ENCODE peak calls at places on chromosome 7, in seven cellular contexts. One of them, this sample, is unnamed. For H3K4me1, the result is how much of the 10 kb centered on the place peaks cover.

GRCh38 chr7:142153400-142153799 is 41.9 kb downstream of the MGAM2 start:
- DNase-seq in heart left ventricle: no peak
- DNase-seq in Peyer's patch: no peak
- DNase-seq in IMR-90: no peak
- DNase-seq in A549: peak
- DNase-seq in GM12878: no peak
- DNase-seq in stomach: peak
- DNase-seq in this sample: peak

GRCh38 chr7:1567082-1567771 is 2.6 kb downstream of the PSMG3 start:
- DNase-seq in GM12878: no peak
- DNase-seq in stomach: peak
- DNase-seq in A549: peak
- DNase-seq in IMR-90: peak
- DNase-seq in heart left ventricle: no peak
- DNase-seq in Peyer's patch: no peak
- DNase-seq in this sample: no peak

GRCh38 chr7:119254741-119255140 is 1018.2 kb upstream of the KCND2 start:
- DNase-seq in A549: no peak
- DNase-seq in Peyer's patch: no peak
- DNase-seq in GM12878: no peak
- DNase-seq in stomach: no peak
- DNase-seq in IMR-90: no peak
- DNase-seq in heart left ventricle: no peak
- DNase-seq in this sample: no peak

GRCh38 chr7:128137096-128137655 is 103.9 kb upstream of the LEP start:
- DNase-seq in Peyer's patch: no peak
- DNase-seq in A549: no peak
- DNase-seq in GM12878: no peak
- DNase-seq in IMR-90: peak
- DNase-seq in heart left ventricle: no peak
- DNase-seq in stomach: no peak
- DNase-seq in this sample: no peak

GRCh38 chr7:133369130-133369529 is 116.3 kb downstream of the EXOC4 start:
- DNase-seq in IMR-90: peak
- DNase-seq in GM12878: no peak
- DNase-seq in heart left ventricle: no peak
- DNase-seq in Peyer's patch: no peak
- DNase-seq in stomach: no peak
- DNase-seq in A549: no peak
- DNase-seq in this sample: no peak

GRCh38 chr7:155257482-155258232 is 40.0 kb upstream of the INSIG1 start:
- DNase-seq in IMR-90: no peak
- DNase-seq in heart left ventricle: peak
- DNase-seq in GM12878: no peak
- DNase-seq in A549: no peak
- DNase-seq in stomach: peak
- DNase-seq in Peyer's patch: no peak
- DNase-seq in this sample: peak

GRCh38 chr7:134421998-134422397 is 36.9 kb downstream of the AKR1B1 start:
- DNase-seq in A549: peak
- DNase-seq in stomach: no peak
- DNase-seq in IMR-90: no peak
- DNase-seq in heart left ventricle: no peak
- DNase-seq in GM12878: no peak
- DNase-seq in Peyer's patch: no peak
- DNase-seq in this sample: no peak

GRCh38 chr7:3106353-3106752 is 62.7 kb upstream of the CARD11 start:
- DNase-seq in IMR-90: no peak
- DNase-seq in stomach: peak
- DNase-seq in GM12878: no peak
- DNase-seq in Peyer's patch: no peak
- DNase-seq in heart left ventricle: no peak
- DNase-seq in A549: no peak
- DNase-seq in this sample: peak

GRCh38 chr7:75776295-75776971 is 4.4 kb upstream of the CCL26 start:
- DNase-seq in stomach: no peak
- DNase-seq in Peyer's patch: no peak
- DNase-seq in A549: peak
- DNase-seq in IMR-90: peak
- DNase-seq in GM12878: peak
- DNase-seq in heart left ventricle: no peak
- DNase-seq in this sample: no peak

GRCh38 chr7:78134256-78134655 is 335.7 kb downstream of the PHTF2 start:
- DNase-seq in GM12878: no peak
- DNase-seq in A549: peak
- DNase-seq in stomach: no peak
- DNase-seq in Peyer's patch: no peak
- DNase-seq in heart left ventricle: no peak
- DNase-seq in IMR-90: peak
- DNase-seq in this sample: no peak

GRCh38 chr7:20519641-20520040 is 95.8 kb upstream of the ABCB5 start:
- DNase-seq in heart left ventricle: no peak
- DNase-seq in A549: no peak
- DNase-seq in GM12878: no peak
- DNase-seq in IMR-90: no peak
- DNase-seq in Peyer's patch: no peak
- DNase-seq in stomach: no peak
- DNase-seq in this sample: no peak

GRCh38 chr7:35716038-35716803 is 21.3 kb upstream of the HERPUD2 start:
- DNase-seq in GM12878: no peak
- DNase-seq in A549: no peak
- DNase-seq in stomach: peak
- DNase-seq in heart left ventricle: peak
- DNase-seq in Peyer's patch: no peak
- DNase-seq in IMR-90: peak
- DNase-seq in this sample: peak

GRCh38 chr7:156823441-156823840 is 69.5 kb downstream of the LMBR1 start:
- DNase-seq in heart left ventricle: no peak
- DNase-seq in IMR-90: no peak
- DNase-seq in stomach: no peak
- DNase-seq in GM12878: no peak
- DNase-seq in Peyer's patch: no peak
- DNase-seq in A549: no peak
- DNase-seq in this sample: no peak

GRCh38 chr7:30848121-30848855 is 63.4 kb upstream of the AQP1 start:
- DNase-seq in stomach: no peak
- DNase-seq in GM12878: no peak
- DNase-seq in heart left ventricle: no peak
- DNase-seq in IMR-90: no peak
- DNase-seq in A549: no peak
- DNase-seq in Peyer's patch: no peak
- DNase-seq in this sample: no peak

GRCh38 chr7:67716729-67717128 is 720.1 kb downstream of the TYW1 start:
- DNase-seq in IMR-90: no peak
- DNase-seq in GM12878: no peak
- DNase-seq in A549: peak
- DNase-seq in Peyer's patch: no peak
- DNase-seq in heart left ventricle: no peak
- DNase-seq in stomach: no peak
- DNase-seq in this sample: no peak

GRCh38 chr7:114085313-114085591 is 166.4 kb upstream of the PPP1R3A start:
- DNase-seq in Peyer's patch: no peak
- DNase-seq in GM12878: no peak
- DNase-seq in stomach: no peak
- DNase-seq in A549: no peak
- DNase-seq in heart left ventricle: no peak
- DNase-seq in IMR-90: no peak
- DNase-seq in this sample: no peak

GRCh38 chr7:114086491-114086905 is 167.7 kb upstream of the PPP1R3A start:
- DNase-seq in A549: no peak
- DNase-seq in Peyer's patch: no peak
- DNase-seq in stomach: peak
- DNase-seq in heart left ventricle: peak
- DNase-seq in IMR-90: no peak
- DNase-seq in GM12878: no peak
- DNase-seq in this sample: peak

GRCh38 chr7:114084381-114085312 is 165.8 kb upstream of the PPP1R3A start:
- DNase-seq in Peyer's patch: no peak
- DNase-seq in IMR-90: no peak
- DNase-seq in heart left ventricle: peak
- DNase-seq in GM12878: no peak
- DNase-seq in stomach: peak
- DNase-seq in A549: no peak
- DNase-seq in this sample: peak

GRCh38 chr7:114086906-114087651 is 168.3 kb upstream of the PPP1R3A start:
- DNase-seq in IMR-90: peak
- DNase-seq in Peyer's patch: no peak
- DNase-seq in GM12878: no peak
- DNase-seq in heart left ventricle: peak
- DNase-seq in A549: no peak
- DNase-seq in stomach: no peak
- DNase-seq in this sample: peak

DNA sequence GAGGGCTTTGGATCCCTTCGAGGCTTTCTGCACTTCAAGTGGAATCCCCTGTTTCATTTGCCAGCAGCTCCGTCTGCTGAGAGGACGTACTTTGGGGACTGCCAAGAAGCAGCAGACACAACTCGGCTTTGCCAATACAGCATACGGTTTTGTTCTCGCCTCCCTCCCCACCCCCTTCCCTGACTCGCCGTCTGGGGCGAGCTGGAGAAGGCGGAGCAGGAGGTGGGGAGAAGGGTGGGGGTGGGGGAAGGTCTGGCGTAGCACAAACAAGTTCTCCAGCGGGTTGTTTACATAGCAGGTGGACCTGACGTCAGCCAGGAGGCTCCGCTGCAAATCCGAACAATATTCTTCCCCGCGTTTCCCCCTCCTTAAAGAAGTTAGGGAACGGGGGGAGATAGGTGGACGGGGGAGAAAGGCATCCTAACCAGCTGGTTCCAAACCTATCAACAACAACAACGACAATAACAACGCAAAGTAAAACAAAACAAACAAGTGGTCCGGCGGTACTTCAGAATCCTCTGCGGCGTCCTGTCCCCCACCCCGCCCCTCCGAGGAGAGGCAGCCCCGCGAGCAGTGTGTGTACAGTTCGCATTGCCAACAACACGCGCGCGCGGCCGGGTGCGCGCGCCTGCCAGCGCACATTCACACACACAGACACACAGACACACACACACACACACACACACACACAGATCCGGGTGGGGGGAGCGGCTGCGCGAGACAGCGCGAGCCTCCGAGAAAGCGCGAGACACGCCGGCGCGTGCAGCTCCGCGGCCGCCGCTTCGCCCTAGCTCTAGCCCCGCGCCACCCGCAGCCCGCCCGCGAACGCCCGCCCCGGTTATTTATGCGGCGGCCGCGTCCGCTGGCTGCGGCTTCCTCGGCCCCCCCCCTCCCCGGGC is 167.0 kb upstream of the PPP1R3A start:
- DNase-seq in stomach: peak
- DNase-seq in heart left ventricle: peak
- DNase-seq in A549: peak
- DNase-seq in IMR-90: peak
- DNase-seq in GM12878: no peak
- DNase-seq in Peyer's patch: no peak
- DNase-seq in this sample: peak
- TF ChIP-seq POLR2A in stomach: no peak
- TF ChIP-seq POLR2A in heart left ventricle: no peak
- TF ChIP-seq POLR2A in A549: no peak
- TF ChIP-seq POLR2A in IMR-90: no peak
- TF ChIP-seq POLR2A in GM12878: no peak
- TF ChIP-seq POLR2A in Peyer's patch: peak
- TF ChIP-seq POLR2A in this sample: peak

GRCh38 chr7:64180989-64181388 is 26.0 kb upstream of the ZNF735 start:
- DNase-seq in stomach: no peak
- DNase-seq in heart left ventricle: no peak
- DNase-seq in A549: peak
- DNase-seq in IMR-90: no peak
- DNase-seq in Peyer's patch: no peak
- DNase-seq in GM12878: no peak
- DNase-seq in this sample: no peak
- TF ChIP-seq CTCF in stomach: no peak
- TF ChIP-seq CTCF in heart left ventricle: no peak
- TF ChIP-seq CTCF in A549: no peak
- TF ChIP-seq CTCF in IMR-90: peak
- TF ChIP-seq CTCF in Peyer's patch: no peak
- TF ChIP-seq CTCF in GM12878: no peak
- TF ChIP-seq CTCF in this sample: no peak

DNA sequence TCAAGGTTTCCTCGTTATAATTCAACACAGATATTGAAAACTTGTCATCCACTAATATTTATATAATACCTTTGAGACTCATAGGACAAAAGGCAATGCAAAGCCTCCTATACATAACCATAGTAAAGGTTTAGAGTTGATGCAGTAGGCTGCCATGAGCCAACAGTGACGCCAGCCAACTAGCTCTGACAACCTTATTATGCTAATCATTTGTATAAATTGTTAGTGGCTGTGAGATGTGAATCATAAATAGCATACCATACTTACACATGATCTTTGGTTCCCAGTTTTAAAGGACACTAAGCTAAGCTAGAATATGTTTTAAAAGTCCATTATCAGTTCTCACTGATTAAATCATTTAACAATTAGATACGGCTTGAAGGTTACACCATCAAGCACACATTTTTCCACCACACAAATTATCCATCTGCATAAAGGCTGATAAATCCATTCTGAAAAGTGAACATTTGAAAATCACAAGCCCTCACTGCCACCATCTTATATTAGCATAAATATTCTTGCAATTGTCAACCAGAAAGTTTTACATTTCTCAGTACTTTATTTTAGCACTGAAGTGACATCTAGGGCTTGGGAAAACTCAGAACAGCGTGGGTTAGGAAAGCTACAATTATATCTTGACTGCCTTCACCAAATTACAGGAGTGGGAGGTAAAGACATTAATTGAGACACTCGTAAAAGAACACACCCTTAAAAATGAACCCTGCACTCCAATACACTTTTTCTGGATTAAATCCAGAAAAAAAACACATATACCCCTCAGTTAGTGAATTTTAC is 30.7 kb downstream of the COA1 start:
- DNase-seq in IMR-90: peak
- DNase-seq in Peyer's patch: no peak
- DNase-seq in heart left ventricle: no peak
- DNase-seq in stomach: no peak
- DNase-seq in A549: no peak
- DNase-seq in GM12878: no peak
- DNase-seq in this sample: no peak
- H3K4me1 ChIP-seq in IMR-90: under half
- H3K4me1 ChIP-seq in Peyer's patch: under half
- H3K4me1 ChIP-seq in heart left ventricle: under half
- H3K4me1 ChIP-seq in stomach: under half
- H3K4me1 ChIP-seq in A549: half or more
- H3K4me1 ChIP-seq in GM12878: under half
- H3K4me1 ChIP-seq in this sample: under half

DNA sequence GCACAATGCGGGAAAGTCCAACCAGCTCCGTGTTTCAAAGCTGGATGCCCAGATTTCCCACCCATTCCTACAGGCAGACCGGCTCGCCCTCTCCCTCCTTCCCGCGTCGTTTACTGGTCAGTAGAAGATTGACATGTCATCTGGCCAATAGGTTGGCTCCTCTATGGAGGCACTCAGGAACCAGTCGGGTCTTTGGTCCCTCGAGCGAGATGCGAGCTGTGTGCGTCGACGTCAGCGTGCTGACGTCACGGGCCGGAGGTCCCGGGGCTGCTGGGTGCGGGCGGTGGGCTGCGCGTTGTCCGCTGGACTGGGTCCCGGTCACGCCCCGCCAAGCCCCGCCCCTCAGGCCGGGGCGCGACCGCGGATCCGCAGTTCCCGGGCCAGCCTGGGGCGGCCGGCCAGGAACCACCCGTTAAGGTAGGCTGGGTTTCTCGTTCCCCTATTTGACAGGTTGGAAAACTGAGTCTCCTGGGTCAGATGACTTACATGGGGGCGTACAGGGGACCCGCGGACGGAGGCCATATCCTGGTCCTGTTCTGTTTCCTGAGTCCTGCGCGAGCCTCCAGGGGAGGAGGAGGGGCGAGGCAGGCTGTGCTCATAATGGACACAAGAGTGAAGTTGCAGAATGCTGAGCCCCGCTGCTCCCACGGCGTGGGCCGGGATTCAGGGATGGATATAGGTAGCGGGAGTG is at the start of gene STARD3NL:
- DNase-seq in GM12878: peak
- DNase-seq in IMR-90: peak
- DNase-seq in stomach: peak
- DNase-seq in A549: peak
- DNase-seq in Peyer's patch: peak
- DNase-seq in heart left ventricle: peak
- DNase-seq in this sample: peak
- TF ChIP-seq POLR2A in GM12878: peak
- TF ChIP-seq POLR2A in IMR-90: peak
- TF ChIP-seq POLR2A in stomach: no peak
- TF ChIP-seq POLR2A in A549: peak
- TF ChIP-seq POLR2A in Peyer's patch: peak
- TF ChIP-seq POLR2A in heart left ventricle: no peak
- TF ChIP-seq POLR2A in this sample: no peak

This sample was measured in body of pancreas.